ENCODE peak calls at places on chromosome 2, in seven cellular contexts. K is A673, J is brain microvascular endothelial cell, Z is prostate gland, E is testis, U is BE2C, S is HCT116. N is an unnamed sample.

GRCh38 chr2:149559341-149560068 is 28.1 kb downstream of the MMADHC start:
- DNase-seq in Z (no peak), S (no peak), U (no peak), J (no peak), K (no peak), E (no peak), N (no peak)

GRCh38 chr2:241797441-241798080 is 11.4 kb upstream of the NEU4 start:
- DNase-seq in K (no peak), E (no peak), S (no peak), Z (no peak), J (no peak), U (peak), N (no peak)

GRCh38 chr2:113061896-113062770 is 3.1 kb downstream of the IL36RN start:
- DNase-seq in E (no peak), Z (no peak), K (no peak), S (no peak), U (no peak), J (no peak), N (no peak)

GRCh38 chr2:143946436-143947385 is 573.2 kb downstream of the ZEB2 start:
- DNase-seq in U (no peak), E (no peak), K (no peak), J (no peak), Z (no peak), S (no peak), N (no peak)

GRCh38 chr2:111702119-111702808 is 181.7 kb downstream of the ANAPC1 start:
- DNase-seq in S (peak), E (peak), J (peak), K (peak), Z (no peak), U (peak), N (no peak)

GRCh38 chr2:224278531-224278930 is 123.4 kb downstream of the FAM124B start:
- DNase-seq in U (no peak), J (peak), S (no peak), E (no peak), Z (no peak), K (no peak), N (peak)

GRCh38 chr2:39481611-39482010 is 44.5 kb upstream of the MAP4K3 start:
- DNase-seq in Z (no peak), J (no peak), K (peak), S (no peak), U (no peak), E (no peak), N (no peak)

GRCh38 chr2:174699993-174700766 is 64.1 kb downstream of the CHRNA1 start:
- DNase-seq in E (no peak), J (no peak), S (peak), K (peak), U (no peak), Z (no peak), N (no peak)

GRCh38 chr2:226077031-226077430 is 677.5 kb downstream of the NYAP2 start:
- DNase-seq in U (no peak), K (peak), J (no peak), E (no peak), Z (no peak), S (no peak), N (peak)

GRCh38 chr2:127080226-127080940 is 26.6 kb downstream of the BIN1 start:
- DNase-seq in K (no peak), S (no peak), U (no peak), E (no peak), Z (no peak), J (no peak), N (no peak)

GRCh38 chr2:234566622-234567021 is 69.7 kb upstream of the ARL4C start:
- DNase-seq in E (no peak), Z (no peak), K (no peak), U (no peak), S (no peak), J (no peak), N (no peak)

GRCh38 chr2:234569776-234570430 is 73.0 kb upstream of the ARL4C start:
- DNase-seq in J (no peak), K (no peak), Z (no peak), E (no peak), U (no peak), S (no peak), N (no peak)

GRCh38 chr2:234564719-234565118 is 67.8 kb upstream of the ARL4C start:
- DNase-seq in S (no peak), J (no peak), U (no peak), K (peak), E (no peak), Z (no peak), N (peak)

GRCh38 chr2:234565201-234565600 is 68.3 kb upstream of the ARL4C start:
- DNase-seq in Z (no peak), S (no peak), J (no peak), K (no peak), E (no peak), U (no peak), N (no peak)

GRCh38 chr2:234565842-234566619 is 69.2 kb upstream of the ARL4C start:
- DNase-seq in S (no peak), U (no peak), K (no peak), J (no peak), Z (no peak), E (no peak), N (no peak)
- TF ChIP-seq CTCF in S (no peak), U (no peak), K (no peak), J (no peak), Z (no peak), E (no peak), N (no peak)

GRCh38 chr2:134246154-134246874 is 7.6 kb upstream of the MGAT5 start:
- DNase-seq in K (no peak), Z (no peak), J (no peak), U (no peak), E (no peak), S (no peak), N (no peak)
- TF ChIP-seq CTCF in K (no peak), Z (no peak), J (no peak), U (no peak), E (no peak), S (no peak), N (no peak)

GRCh38 chr2:232291343-232291742 is 87.2 kb upstream of the ALPP start:
- DNase-seq in E (peak), Z (no peak), S (no peak), U (no peak), J (no peak), K (no peak), N (no peak)

GRCh38 chr2:232295971-232296370 is 82.6 kb upstream of the ALPP start:
- DNase-seq in Z (peak), K (no peak), J (no peak), U (no peak), E (no peak), S (no peak), N (no peak)

GRCh38 chr2:232293191-232293590 is 85.4 kb upstream of the ALPP start:
- DNase-seq in U (no peak), E (no peak), K (no peak), S (no peak), Z (no peak), J (no peak), N (no peak)

GRCh38 chr2:232288489-232288888 is 90.1 kb upstream of the ALPP start:
- DNase-seq in S (no peak), Z (no peak), U (no peak), K (no peak), E (peak), J (no peak), N (no peak)

DNA sequence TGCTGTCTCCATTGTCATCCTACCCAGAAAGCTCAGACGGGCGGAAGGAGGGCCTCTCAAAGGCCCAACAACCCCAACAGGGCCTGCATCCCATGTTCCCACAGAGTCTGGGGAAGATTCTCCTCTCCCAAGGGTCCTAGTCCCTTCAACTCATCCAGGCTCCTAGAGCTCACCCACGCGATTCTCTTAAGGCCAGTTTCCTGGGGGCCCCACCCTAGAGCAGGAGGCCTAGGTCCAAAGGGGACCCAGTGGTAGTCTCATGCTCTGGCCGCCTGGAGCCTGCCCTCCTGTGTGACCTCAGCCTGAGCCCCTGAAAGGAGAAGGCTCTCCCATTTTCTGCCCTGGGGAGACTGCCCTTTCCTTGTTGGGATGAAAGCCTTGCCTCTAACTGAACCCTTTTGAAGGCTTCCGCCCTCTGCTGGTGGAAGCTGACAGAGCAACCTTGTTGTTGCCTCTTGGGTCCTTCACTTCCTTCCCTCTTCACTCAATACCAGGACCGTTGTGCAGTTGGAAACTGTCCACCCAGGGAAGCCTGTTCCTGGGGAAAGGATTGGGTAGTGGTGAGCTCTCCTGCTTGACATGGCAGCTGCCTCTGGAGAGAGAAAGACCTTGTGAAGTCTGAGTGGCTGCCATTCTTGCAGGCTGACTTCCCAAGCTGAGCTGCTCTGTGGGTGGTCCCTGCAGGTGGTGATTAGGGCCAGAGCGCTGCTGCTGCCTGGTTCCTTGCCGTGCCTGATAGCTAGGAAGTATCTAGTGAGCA is 86.0 kb upstream of the ALPP start:
- DNase-seq in U (peak), J (peak), S (peak), E (peak), K (peak), Z (no peak), N (peak)
- TF ChIP-seq CTCF in U (peak), J (peak), S (peak), E (peak), K (peak), Z (no peak), N (peak)

GRCh38 chr2:17171446-17172049 is 346.7 kb downstream of the RAD51AP2 start:
- DNase-seq in K (peak), Z (no peak), E (peak), U (peak), J (peak), S (peak), N (peak)
- TF ChIP-seq CTCF in K (peak), Z (peak), E (peak), U (peak), J (peak), S (peak), N (peak)

GRCh38 chr2:118148809-118149208 is 60.5 kb downstream of the INSIG2 start:
- DNase-seq in U (no peak), S (no peak), K (no peak), E (no peak), J (no peak), Z (peak), N (peak)
- TF ChIP-seq CTCF in U (no peak), S (no peak), K (peak), E (no peak), J (no peak), Z (peak), N (peak)

GRCh38 chr2:234747032-234747431 is 204.8 kb upstream of the SH3BP4 start:
- DNase-seq in S (no peak), J (no peak), U (no peak), E (no peak), Z (no peak), K (no peak), N (no peak)

GRCh38 chr2:234747833-234748559 is 203.8 kb upstream of the SH3BP4 start:
- DNase-seq in Z (no peak), E (no peak), S (no peak), K (no peak), U (no peak), J (no peak), N (no peak)

GRCh38 chr2:234741976-234742375 is 209.8 kb upstream of the SH3BP4 start:
- DNase-seq in J (no peak), E (no peak), S (no peak), U (no peak), K (no peak), Z (no peak), N (no peak)

DNA sequence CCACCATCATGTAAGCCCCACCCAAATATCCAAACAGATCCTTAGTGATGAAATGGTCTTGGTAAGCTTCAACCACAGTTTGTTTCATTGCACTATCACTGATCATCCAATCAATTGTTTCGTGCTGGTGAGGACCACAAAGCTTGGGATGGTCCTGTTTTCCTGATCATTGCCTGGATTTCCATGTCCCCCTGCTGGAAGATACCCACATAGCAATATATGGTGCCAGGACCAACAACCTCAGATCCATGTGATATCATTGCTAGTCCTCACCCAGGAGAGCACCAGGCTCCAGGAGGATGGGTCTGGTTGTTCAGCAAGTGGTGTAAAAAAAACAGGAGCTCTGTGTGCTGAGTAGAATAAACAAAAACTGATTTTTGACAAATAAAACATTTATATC is 206.5 kb upstream of the SH3BP4 start:
- DNase-seq in S (no peak), K (no peak), U (peak), Z (no peak), E (no peak), J (no peak), N (no peak)
- TF ChIP-seq CTCF in S (peak), K (peak), U (peak), Z (no peak), E (no peak), J (peak), N (peak)

GRCh38 chr2:19895535-19895934 is 6.2 kb downstream of the TTC32 start:
- DNase-seq in Z (no peak), J (no peak), S (no peak), E (no peak), K (no peak), U (no peak), N (no peak)

GRCh38 chr2:19893520-19894134 is 8.2 kb downstream of the TTC32 start:
- DNase-seq in U (no peak), J (no peak), Z (no peak), S (no peak), K (no peak), E (no peak), N (no peak)

GRCh38 chr2:19897623-19898245 is 4.0 kb downstream of the TTC32 start:
- DNase-seq in E (no peak), U (no peak), Z (no peak), K (no peak), J (no peak), S (no peak), N (no peak)

GRCh38 chr2:19890104-19890503 is 11.7 kb downstream of the TTC32 start:
- DNase-seq in Z (no peak), E (no peak), U (no peak), K (no peak), J (no peak), S (no peak), N (no peak)

DNA sequence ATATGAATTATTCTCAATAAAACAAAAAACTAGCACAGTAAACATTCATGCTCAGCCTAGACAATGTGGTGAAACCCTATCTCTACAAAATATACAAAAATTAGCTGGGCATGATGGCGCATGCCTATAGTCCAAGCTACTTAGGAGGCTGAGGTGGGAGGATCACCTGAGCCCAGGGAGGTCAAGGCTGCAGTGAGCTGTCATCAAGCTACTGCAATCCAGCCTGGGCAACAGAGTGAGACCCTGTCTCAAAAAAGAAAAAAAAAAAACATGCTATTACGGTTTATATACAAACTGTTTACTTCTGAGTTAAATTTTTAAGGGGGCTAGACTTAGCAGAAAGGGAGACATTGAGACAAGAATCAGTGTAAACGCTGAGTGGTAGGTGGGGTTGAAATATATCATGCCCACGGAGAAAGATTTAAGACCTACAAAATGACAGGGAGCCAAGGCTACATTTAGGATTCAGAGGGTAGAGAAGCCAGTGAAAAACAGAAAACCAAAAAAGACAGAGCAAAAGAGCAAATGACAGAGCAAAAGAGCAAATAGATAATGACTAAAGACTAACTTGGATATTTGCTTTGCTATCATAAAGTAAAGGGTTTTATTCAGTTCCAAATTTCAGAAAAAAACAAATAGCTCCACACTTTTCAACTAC is 7.5 kb downstream of the TTC32 start:
- DNase-seq in E (no peak), S (no peak), U (no peak), J (no peak), K (no peak), Z (no peak), N (no peak)
- TF ChIP-seq CTCF in E (no peak), S (no peak), U (no peak), J (no peak), K (no peak), Z (no peak), N (no peak)

GRCh38 chr2:51247252-51247651 is 215.3 kb upstream of the NRXN1 start:
- DNase-seq in S (no peak), J (no peak), U (no peak), E (no peak), K (peak), Z (no peak), N (no peak)
- TF ChIP-seq CTCF in S (peak), J (no peak), U (peak), E (no peak), K (peak), Z (no peak), N (no peak)

N was measured in AG09309.